ENCODE peak calls at places on chromosomes 11 and 22, in nine cellular contexts. One of them, this sample, is unnamed.

GRCh38 chr11:69002101-69002742 is 10.8 kb downstream of the MRGPRF start:
- DNase-seq in SHP77: no peak
- DNase-seq in stimulated activated CD4-positive, alpha-beta T cell treated with anti-CD3 and anti-CD28 coated beads, Interleukin-1b, Interleukin-23, amount 100 ng/mL, for 48 hours: no peak
- DNase-seq in GM04503: no peak
- DNase-seq in left kidney: peak; percentile 78
- DNase-seq in OCI-M1: no peak
- DNase-seq in memory B cell: no peak
- DNase-seq in AG20443: no peak
- DNase-seq in brain pericyte: no peak
- DNase-seq in this sample: no peak

GRCh38 chr11:92866679-92867282 is 102.7 kb upstream of the MTNR1B start:
- DNase-seq in SHP77: no peak
- DNase-seq in stimulated activated CD4-positive, alpha-beta T cell treated with anti-CD3 and anti-CD28 coated beads, Interleukin-1b, Interleukin-23, amount 100 ng/mL, for 48 hours: no peak
- DNase-seq in GM04503: no peak
- DNase-seq in left kidney: no peak
- DNase-seq in OCI-M1: no peak
- DNase-seq in memory B cell: no peak
- DNase-seq in AG20443: no peak
- DNase-seq in brain pericyte: no peak
- DNase-seq in this sample: no peak

GRCh38 chr11:3970101-3970500 is 114.6 kb downstream of the STIM1 start:
- DNase-seq in SHP77: no peak
- DNase-seq in stimulated activated CD4-positive, alpha-beta T cell treated with anti-CD3 and anti-CD28 coated beads, Interleukin-1b, Interleukin-23, amount 100 ng/mL, for 48 hours: peak; percentile 54
- DNase-seq in GM04503: no peak
- DNase-seq in left kidney: no peak
- DNase-seq in OCI-M1: no peak
- DNase-seq in memory B cell: no peak
- DNase-seq in AG20443: no peak
- DNase-seq in brain pericyte: no peak
- DNase-seq in this sample: no peak

GRCh38 chr11:73404506-73405145 is 28.4 kb downstream of the RELT start:
- DNase-seq in SHP77: no peak
- DNase-seq in stimulated activated CD4-positive, alpha-beta T cell treated with anti-CD3 and anti-CD28 coated beads, Interleukin-1b, Interleukin-23, amount 100 ng/mL, for 48 hours: no peak
- DNase-seq in GM04503: no peak
- DNase-seq in left kidney: no peak
- DNase-seq in OCI-M1: no peak
- DNase-seq in memory B cell: no peak
- DNase-seq in AG20443: no peak
- DNase-seq in brain pericyte: no peak
- DNase-seq in this sample: peak; percentile 12

GRCh38 chr11:103800406-103801114 is 235.9 kb upstream of the DDI1 start:
- DNase-seq in SHP77: no peak
- DNase-seq in stimulated activated CD4-positive, alpha-beta T cell treated with anti-CD3 and anti-CD28 coated beads, Interleukin-1b, Interleukin-23, amount 100 ng/mL, for 48 hours: no peak
- DNase-seq in GM04503: no peak
- DNase-seq in left kidney: no peak
- DNase-seq in OCI-M1: no peak
- DNase-seq in memory B cell: no peak
- DNase-seq in AG20443: no peak
- DNase-seq in brain pericyte: no peak
- DNase-seq in this sample: peak; percentile 78

GRCh38 chr11:55966391-55966790 is 3.4 kb downstream of the OR10AG1 start:
- DNase-seq in SHP77: no peak
- DNase-seq in stimulated activated CD4-positive, alpha-beta T cell treated with anti-CD3 and anti-CD28 coated beads, Interleukin-1b, Interleukin-23, amount 100 ng/mL, for 48 hours: no peak
- DNase-seq in GM04503: no peak
- DNase-seq in left kidney: no peak
- DNase-seq in OCI-M1: peak; percentile 33
- DNase-seq in memory B cell: no peak
- DNase-seq in AG20443: no peak
- DNase-seq in brain pericyte: no peak
- DNase-seq in this sample: no peak

GRCh38 chr22:43750751-43751150 is 61.4 kb downstream of the EFCAB6 start:
- DNase-seq in SHP77: no peak
- DNase-seq in stimulated activated CD4-positive, alpha-beta T cell treated with anti-CD3 and anti-CD28 coated beads, Interleukin-1b, Interleukin-23, amount 100 ng/mL, for 48 hours: no peak
- DNase-seq in GM04503: no peak
- DNase-seq in left kidney: no peak
- DNase-seq in OCI-M1: no peak
- DNase-seq in memory B cell: no peak
- DNase-seq in AG20443: no peak
- DNase-seq in brain pericyte: no peak
- DNase-seq in this sample: peak; percentile 67

GRCh38 chr22:37304595-37305343 is 22.5 kb downstream of the CYTH4 start:
- DNase-seq in SHP77: no peak
- DNase-seq in stimulated activated CD4-positive, alpha-beta T cell treated with anti-CD3 and anti-CD28 coated beads, Interleukin-1b, Interleukin-23, amount 100 ng/mL, for 48 hours: no peak
- DNase-seq in GM04503: no peak
- DNase-seq in left kidney: no peak
- DNase-seq in OCI-M1: peak; percentile 15
- DNase-seq in memory B cell: no peak
- DNase-seq in AG20443: no peak
- DNase-seq in brain pericyte: no peak
- DNase-seq in this sample: no peak

GRCh38 chr22:18012528-18012927 is 11.8 kb downstream of the MICAL3 start:
- DNase-seq in SHP77: no peak
- DNase-seq in stimulated activated CD4-positive, alpha-beta T cell treated with anti-CD3 and anti-CD28 coated beads, Interleukin-1b, Interleukin-23, amount 100 ng/mL, for 48 hours: no peak
- DNase-seq in GM04503: no peak
- DNase-seq in left kidney: no peak
- DNase-seq in OCI-M1: no peak
- DNase-seq in memory B cell: no peak
- DNase-seq in AG20443: no peak
- DNase-seq in brain pericyte: no peak
- DNase-seq in this sample: no peak

GRCh38 chr11:1534682-1535081 is 37.4 kb downstream of the DUSP8 start:
- DNase-seq in SHP77: no peak
- DNase-seq in stimulated activated CD4-positive, alpha-beta T cell treated with anti-CD3 and anti-CD28 coated beads, Interleukin-1b, Interleukin-23, amount 100 ng/mL, for 48 hours: no peak
- DNase-seq in GM04503: no peak
- DNase-seq in left kidney: no peak
- DNase-seq in OCI-M1: no peak
- DNase-seq in memory B cell: no peak
- DNase-seq in AG20443: no peak
- DNase-seq in brain pericyte: no peak
- DNase-seq in this sample: no peak

GRCh38 chr11:27234961-27235360 is 128.1 kb downstream of the CCDC34 start:
- DNase-seq in SHP77: no peak
- DNase-seq in stimulated activated CD4-positive, alpha-beta T cell treated with anti-CD3 and anti-CD28 coated beads, Interleukin-1b, Interleukin-23, amount 100 ng/mL, for 48 hours: no peak
- DNase-seq in GM04503: no peak
- DNase-seq in left kidney: no peak
- DNase-seq in OCI-M1: no peak
- DNase-seq in memory B cell: no peak
- DNase-seq in AG20443: no peak
- DNase-seq in brain pericyte: no peak
- DNase-seq in this sample: peak; percentile 52

GRCh38 chr11:12692238-12693074 is 18.2 kb downstream of the TEAD1 start:
- DNase-seq in SHP77: peak; percentile 42
- DNase-seq in stimulated activated CD4-positive, alpha-beta T cell treated with anti-CD3 and anti-CD28 coated beads, Interleukin-1b, Interleukin-23, amount 100 ng/mL, for 48 hours: no peak
- DNase-seq in GM04503: no peak
- DNase-seq in left kidney: peak; percentile 98
- DNase-seq in OCI-M1: no peak
- DNase-seq in memory B cell: no peak
- DNase-seq in AG20443: peak; percentile 82
- DNase-seq in brain pericyte: peak; percentile 75
- DNase-seq in this sample: peak; percentile 92

GRCh38 chr11:6030658-6031057 is at the start of gene OR56A1:
- DNase-seq in SHP77: no peak
- DNase-seq in stimulated activated CD4-positive, alpha-beta T cell treated with anti-CD3 and anti-CD28 coated beads, Interleukin-1b, Interleukin-23, amount 100 ng/mL, for 48 hours: no peak
- DNase-seq in GM04503: no peak
- DNase-seq in left kidney: no peak
- DNase-seq in OCI-M1: no peak
- DNase-seq in memory B cell: no peak
- DNase-seq in AG20443: no peak
- DNase-seq in brain pericyte: no peak
- DNase-seq in this sample: no peak

GRCh38 chr11:132821027-132821426 is 711.3 kb downstream of the OPCML start:
- DNase-seq in SHP77: no peak
- DNase-seq in stimulated activated CD4-positive, alpha-beta T cell treated with anti-CD3 and anti-CD28 coated beads, Interleukin-1b, Interleukin-23, amount 100 ng/mL, for 48 hours: no peak
- DNase-seq in GM04503: peak; percentile 23
- DNase-seq in left kidney: no peak
- DNase-seq in OCI-M1: no peak
- DNase-seq in memory B cell: no peak
- DNase-seq in AG20443: peak; percentile 40
- DNase-seq in brain pericyte: peak; percentile 5
- DNase-seq in this sample: no peak

GRCh38 chr22:42462016-42462415 is 29.8 kb upstream of the NFAM1 start:
- DNase-seq in SHP77: no peak
- DNase-seq in stimulated activated CD4-positive, alpha-beta T cell treated with anti-CD3 and anti-CD28 coated beads, Interleukin-1b, Interleukin-23, amount 100 ng/mL, for 48 hours: no peak
- DNase-seq in GM04503: no peak
- DNase-seq in left kidney: no peak
- DNase-seq in OCI-M1: peak; percentile 89
- DNase-seq in memory B cell: no peak
- DNase-seq in AG20443: no peak
- DNase-seq in brain pericyte: no peak
- DNase-seq in this sample: peak; percentile 61

GRCh38 chr22:39396156-39396796 is 3.3 kb upstream of the TAB1 start:
- DNase-seq in SHP77: no peak
- DNase-seq in stimulated activated CD4-positive, alpha-beta T cell treated with anti-CD3 and anti-CD28 coated beads, Interleukin-1b, Interleukin-23, amount 100 ng/mL, for 48 hours: no peak
- DNase-seq in GM04503: no peak
- DNase-seq in left kidney: no peak
- DNase-seq in OCI-M1: no peak
- DNase-seq in memory B cell: no peak
- DNase-seq in AG20443: no peak
- DNase-seq in brain pericyte: no peak
- DNase-seq in this sample: no peak

GRCh38 chr22:39932918-39933649 is 27.1 kb upstream of the TMA7B start:
- DNase-seq in SHP77: no peak
- DNase-seq in stimulated activated CD4-positive, alpha-beta T cell treated with anti-CD3 and anti-CD28 coated beads, Interleukin-1b, Interleukin-23, amount 100 ng/mL, for 48 hours: peak; percentile 70
- DNase-seq in GM04503: no peak
- DNase-seq in left kidney: peak; percentile 42
- DNase-seq in OCI-M1: peak; percentile 86
- DNase-seq in memory B cell: no peak
- DNase-seq in AG20443: peak; percentile 16
- DNase-seq in brain pericyte: no peak
- DNase-seq in this sample: peak; percentile 81

GRCh38 chr22:21104126-21104691 is 58.5 kb downstream of the LRRC74B start:
- DNase-seq in SHP77: no peak
- DNase-seq in stimulated activated CD4-positive, alpha-beta T cell treated with anti-CD3 and anti-CD28 coated beads, Interleukin-1b, Interleukin-23, amount 100 ng/mL, for 48 hours: no peak
- DNase-seq in GM04503: no peak
- DNase-seq in left kidney: no peak
- DNase-seq in OCI-M1: peak; percentile 69
- DNase-seq in memory B cell: no peak
- DNase-seq in AG20443: no peak
- DNase-seq in brain pericyte: no peak
- DNase-seq in this sample: no peak

GRCh38 chr22:30044369-30044768 is 35.9 kb upstream of the HORMAD2 start:
- DNase-seq in SHP77: peak; percentile 20
- DNase-seq in stimulated activated CD4-positive, alpha-beta T cell treated with anti-CD3 and anti-CD28 coated beads, Interleukin-1b, Interleukin-23, amount 100 ng/mL, for 48 hours: no peak
- DNase-seq in GM04503: peak; percentile 67
- DNase-seq in left kidney: peak; percentile 12
- DNase-seq in OCI-M1: peak; percentile 10
- DNase-seq in memory B cell: no peak
- DNase-seq in AG20443: peak; percentile 87
- DNase-seq in brain pericyte: peak; percentile 79
- DNase-seq in this sample: peak; percentile 43

GRCh38 chr11:119885067-119885466 is 156.1 kb upstream of the NECTIN1 start:
- DNase-seq in SHP77: peak; percentile 12
- DNase-seq in stimulated activated CD4-positive, alpha-beta T cell treated with anti-CD3 and anti-CD28 coated beads, Interleukin-1b, Interleukin-23, amount 100 ng/mL, for 48 hours: no peak
- DNase-seq in GM04503: no peak
- DNase-seq in left kidney: no peak
- DNase-seq in OCI-M1: no peak
- DNase-seq in memory B cell: no peak
- DNase-seq in AG20443: no peak
- DNase-seq in brain pericyte: no peak
- DNase-seq in this sample: no peak

GRCh38 chr22:17205432-17205831 is 13.8 kb downstream of the ADA2 start:
- DNase-seq in SHP77: no peak
- DNase-seq in stimulated activated CD4-positive, alpha-beta T cell treated with anti-CD3 and anti-CD28 coated beads, Interleukin-1b, Interleukin-23, amount 100 ng/mL, for 48 hours: no peak
- DNase-seq in GM04503: no peak
- DNase-seq in left kidney: no peak
- DNase-seq in OCI-M1: peak; percentile 27
- DNase-seq in memory B cell: no peak
- DNase-seq in AG20443: no peak
- DNase-seq in brain pericyte: no peak
- DNase-seq in this sample: peak; percentile 83

GRCh38 chr11:35142481-35143207 is 3.7 kb downstream of the CD44 start:
- DNase-seq in SHP77: no peak
- DNase-seq in stimulated activated CD4-positive, alpha-beta T cell treated with anti-CD3 and anti-CD28 coated beads, Interleukin-1b, Interleukin-23, amount 100 ng/mL, for 48 hours: no peak
- DNase-seq in GM04503: peak; percentile 63
- DNase-seq in left kidney: no peak
- DNase-seq in OCI-M1: peak; percentile 48
- DNase-seq in memory B cell: no peak
- DNase-seq in AG20443: peak; percentile 55
- DNase-seq in brain pericyte: no peak
- DNase-seq in this sample: peak; percentile 64

GRCh38 chr11:5940748-5941147 is 1.3 kb upstream of the OR56A3 start:
- DNase-seq in SHP77: no peak
- DNase-seq in stimulated activated CD4-positive, alpha-beta T cell treated with anti-CD3 and anti-CD28 coated beads, Interleukin-1b, Interleukin-23, amount 100 ng/mL, for 48 hours: no peak
- DNase-seq in GM04503: no peak
- DNase-seq in left kidney: no peak
- DNase-seq in OCI-M1: no peak
- DNase-seq in memory B cell: no peak
- DNase-seq in AG20443: no peak
- DNase-seq in brain pericyte: no peak
- DNase-seq in this sample: no peak

GRCh38 chr11:116724813-116725212 is 48.0 kb downstream of the BUD13 start:
- DNase-seq in SHP77: no peak
- DNase-seq in stimulated activated CD4-positive, alpha-beta T cell treated with anti-CD3 and anti-CD28 coated beads, Interleukin-1b, Interleukin-23, amount 100 ng/mL, for 48 hours: no peak
- DNase-seq in GM04503: no peak
- DNase-seq in left kidney: no peak
- DNase-seq in OCI-M1: no peak
- DNase-seq in memory B cell: no peak
- DNase-seq in AG20443: no peak
- DNase-seq in brain pericyte: no peak
- DNase-seq in this sample: no peak

GRCh38 chr11:17803751-17804334 is 69.3 kb downstream of the KCNC1 start:
- DNase-seq in SHP77: no peak
- DNase-seq in stimulated activated CD4-positive, alpha-beta T cell treated with anti-CD3 and anti-CD28 coated beads, Interleukin-1b, Interleukin-23, amount 100 ng/mL, for 48 hours: no peak
- DNase-seq in GM04503: no peak
- DNase-seq in left kidney: peak; percentile 58
- DNase-seq in OCI-M1: no peak
- DNase-seq in memory B cell: no peak
- DNase-seq in AG20443: no peak
- DNase-seq in brain pericyte: no peak
- DNase-seq in this sample: peak; percentile 75

GRCh38 chr11:2681408-2682145 is 18.2 kb downstream of the KCNQ1OT1 start:
- DNase-seq in SHP77: no peak
- DNase-seq in stimulated activated CD4-positive, alpha-beta T cell treated with anti-CD3 and anti-CD28 coated beads, Interleukin-1b, Interleukin-23, amount 100 ng/mL, for 48 hours: no peak
- DNase-seq in GM04503: no peak
- DNase-seq in left kidney: no peak
- DNase-seq in OCI-M1: peak; percentile 76
- DNase-seq in memory B cell: no peak
- DNase-seq in AG20443: no peak
- DNase-seq in brain pericyte: no peak
- DNase-seq in this sample: no peak

GRCh38 chr11:77529685-77530084 is 55.8 kb upstream of the PAK1 start:
- DNase-seq in SHP77: no peak
- DNase-seq in stimulated activated CD4-positive, alpha-beta T cell treated with anti-CD3 and anti-CD28 coated beads, Interleukin-1b, Interleukin-23, amount 100 ng/mL, for 48 hours: no peak
- DNase-seq in GM04503: no peak
- DNase-seq in left kidney: no peak
- DNase-seq in OCI-M1: no peak
- DNase-seq in memory B cell: no peak
- DNase-seq in AG20443: no peak
- DNase-seq in brain pericyte: no peak
- DNase-seq in this sample: no peak

GRCh38 chr11:13276454-13276851 is 1.1 kb upstream of the BMAL1 start:
- DNase-seq in SHP77: no peak
- DNase-seq in stimulated activated CD4-positive, alpha-beta T cell treated with anti-CD3 and anti-CD28 coated beads, Interleukin-1b, Interleukin-23, amount 100 ng/mL, for 48 hours: no peak
- DNase-seq in GM04503: no peak
- DNase-seq in left kidney: no peak
- DNase-seq in OCI-M1: no peak
- DNase-seq in memory B cell: no peak
- DNase-seq in AG20443: no peak
- DNase-seq in brain pericyte: no peak
- DNase-seq in this sample: peak; percentile 64

GRCh38 chr11:1814691-1815090 is 20.1 kb upstream of the SYT8 start:
- DNase-seq in SHP77: no peak
- DNase-seq in stimulated activated CD4-positive, alpha-beta T cell treated with anti-CD3 and anti-CD28 coated beads, Interleukin-1b, Interleukin-23, amount 100 ng/mL, for 48 hours: no peak
- DNase-seq in GM04503: no peak
- DNase-seq in left kidney: peak; percentile 41
- DNase-seq in OCI-M1: no peak
- DNase-seq in memory B cell: no peak
- DNase-seq in AG20443: no peak
- DNase-seq in brain pericyte: no peak
- DNase-seq in this sample: no peak

GRCh38 chr11:33211153-33211552 is 46.0 kb upstream of the HIPK3 start:
- DNase-seq in SHP77: no peak
- DNase-seq in stimulated activated CD4-positive, alpha-beta T cell treated with anti-CD3 and anti-CD28 coated beads, Interleukin-1b, Interleukin-23, amount 100 ng/mL, for 48 hours: no peak
- DNase-seq in GM04503: no peak
- DNase-seq in left kidney: no peak
- DNase-seq in OCI-M1: no peak
- DNase-seq in memory B cell: no peak
- DNase-seq in AG20443: no peak
- DNase-seq in brain pericyte: no peak
- DNase-seq in this sample: no peak

This sample was measured in NCI-H69.